ENCODE peak calls at places on chromosome 16, in five cellular contexts. C, Y, Z, G and Q are unnamed samples.

GRCh38 chr16:23119570-23119969 is 29.7 kb downstream of the USP31 start:
- DNase-seq in C (no peak), Z (no peak), G (no peak), Y (no peak), Q (no peak)

GRCh38 chr16:73048292-73049050 is 543 bp upstream of the ZFHX3 start:
- DNase-seq in G (no peak), C (peak), Y (peak), Z (peak), Q (peak)

GRCh38 chr16:52912565-52913173 is 140.0 kb downstream of the CHD9NB start:
- DNase-seq in Z (peak), G (peak), Y (peak), C (peak), Q (peak)

GRCh38 chr16:50547340-50547865 is 793 bp upstream of the NKD1 start:
- DNase-seq in Z (peak), Y (peak), C (peak), G (peak), Q (peak)

GRCh38 chr16:48291303-48291702 is 44.0 kb upstream of the ABCC11 start:
- DNase-seq in C (no peak), Z (no peak), Y (no peak), G (no peak), Q (no peak)

GRCh38 chr16:70257391-70257790 is 5.7 kb upstream of the EXOSC6 start:
- DNase-seq in Y (no peak), Z (no peak), G (no peak), C (no peak), Q (no peak)

GRCh38 chr16:87180069-87180468 is 137.1 kb downstream of the C16orf95 start:
- DNase-seq in C (no peak), G (no peak), Z (no peak), Y (no peak), Q (no peak)

GRCh38 chr16:55176901-55177300 is 147.1 kb upstream of the IRX6 start:
- DNase-seq in C (no peak), G (no peak), Z (no peak), Y (no peak), Q (no peak)

DNA sequence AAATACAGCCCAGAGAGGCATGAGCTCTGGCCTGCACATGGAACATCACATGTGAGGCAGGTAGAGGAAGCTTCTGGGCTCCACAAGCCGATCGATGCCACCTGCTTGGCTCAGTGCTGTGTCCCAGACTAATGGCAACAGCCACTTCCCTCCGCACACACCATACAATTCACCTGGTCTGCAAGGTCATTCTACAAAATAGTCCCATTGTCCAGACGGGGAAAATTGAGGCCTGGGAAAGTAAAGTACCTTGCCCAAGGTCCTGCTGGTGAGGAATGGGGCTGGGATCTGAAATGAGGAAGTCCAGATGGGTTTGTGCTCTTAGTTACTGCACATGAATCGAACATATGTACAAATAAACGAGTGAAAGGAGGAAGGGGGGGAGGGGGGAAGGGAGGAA is 88.0 kb downstream of the LITAF start:
- DNase-seq in G (no peak), Z (no peak), Y (no peak), C (peak), Q (no peak)
- H3K27ac ChIP-seq in G (no peak), Z (no peak), Y (no peak), C (no peak), Q (no peak)

GRCh38 chr16:3879258-3879886 is 1.1 kb downstream of the CREBBP start:
- DNase-seq in Z (peak), C (peak), Y (peak), G (peak), Q (peak)

GRCh38 chr16:3880623-3881498 is at the start of gene CREBBP:
- DNase-seq in Z (peak), G (peak), C (peak), Y (peak), Q (peak)

GRCh38 chr16:3879887-3880564 is 487 bp downstream of the CREBBP start:
- DNase-seq in Z (peak), C (peak), G (peak), Y (peak), Q (peak)

GRCh38 chr16:3876695-3877094 is 3.8 kb downstream of the CREBBP start:
- DNase-seq in Z (no peak), C (no peak), G (no peak), Y (no peak), Q (peak)

GRCh38 chr16:3878610-3879009 is 1.9 kb downstream of the CREBBP start:
- DNase-seq in Y (no peak), C (no peak), Z (no peak), G (no peak), Q (peak)
- H3K4me3 ChIP-seq in Y (no peak), C (no peak), Z (peak), G (peak), Q (peak)

GRCh38 chr16:526181-527014 is 1.1 kb upstream of the CAPN15 start:
- DNase-seq in G (no peak), Z (no peak), C (peak), Y (peak), Q (peak)

GRCh38 chr16:529012-529575 is 1.6 kb downstream of the CAPN15 start:
- DNase-seq in Z (no peak), C (peak), G (no peak), Y (peak), Q (no peak)

GRCh38 chr16:528111-529011 is 849 bp downstream of the CAPN15 start:
- DNase-seq in Y (peak), C (peak), G (peak), Z (no peak), Q (no peak)

GRCh38 chr16:525520-526180 is 1.9 kb upstream of the CAPN15 start:
- DNase-seq in C (peak), Y (no peak), Z (no peak), G (no peak), Q (no peak)

DNA sequence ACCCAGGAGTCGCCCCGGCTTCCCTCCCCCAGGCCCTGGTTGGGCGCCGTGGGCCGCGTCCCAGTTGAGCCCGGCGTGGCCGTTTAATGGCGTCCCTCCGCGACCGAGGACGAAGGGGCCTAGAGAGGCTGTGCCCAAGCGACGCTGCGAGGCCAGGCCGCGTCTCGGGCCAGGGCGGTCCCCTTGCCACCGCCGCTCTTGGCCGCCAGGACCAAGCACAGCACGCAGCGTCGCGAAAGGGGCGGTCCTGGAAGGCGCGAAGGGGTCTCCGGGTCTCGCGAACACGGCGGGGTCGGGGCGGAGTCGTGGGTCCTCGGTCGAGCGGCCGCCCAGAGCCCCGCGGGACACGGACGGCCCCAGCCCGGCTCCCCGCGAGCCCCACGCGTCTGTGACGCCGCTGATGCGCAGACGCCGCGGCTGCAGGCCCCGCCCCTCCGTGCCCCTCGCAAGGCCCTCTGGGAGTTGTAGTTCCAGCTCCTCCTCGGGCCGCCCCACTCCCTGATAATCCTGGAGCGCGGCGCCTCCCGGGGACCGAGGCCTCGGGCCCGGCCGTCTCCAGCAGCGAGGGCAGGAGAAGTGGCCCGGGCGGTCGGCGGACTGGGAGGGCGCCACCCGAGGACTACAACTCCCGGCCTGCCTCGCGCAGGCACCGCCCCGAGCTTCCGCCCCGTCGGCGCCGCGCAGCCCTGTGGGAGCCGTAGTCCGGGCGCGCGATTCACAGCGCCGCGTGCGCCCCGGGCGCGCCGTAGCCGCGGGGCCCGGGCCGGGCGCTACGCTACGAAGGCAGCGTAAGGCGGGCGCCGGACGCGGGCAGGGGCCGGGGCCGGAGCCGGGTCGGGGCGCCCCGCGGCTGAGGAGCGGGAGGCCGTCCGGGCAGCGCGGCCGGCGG is at the start of gene CAPN15:
- DNase-seq in Y (peak), C (peak), G (peak), Z (peak), Q (peak)
- TF ChIP-seq POLR2A in Y (peak), C (peak), G (peak), Z (peak), Q (peak)

GRCh38 chr16:21598676-21599157 is 660 bp upstream of the METTL9 start:
- DNase-seq in Y (peak), C (no peak), G (no peak), Z (peak), Q (peak)

GRCh38 chr16:21599158-21599993 is at the start of gene METTL9:
- DNase-seq in C (peak), Y (peak), Z (peak), G (peak), Q (peak)

GRCh38 chr16:21603920-21604319 is 4.5 kb downstream of the METTL9 start:
- DNase-seq in G (no peak), Y (no peak), Z (no peak), C (no peak), Q (no peak)

GRCh38 chr16:21599994-21600773 is 807 bp downstream of the METTL9 start:
- DNase-seq in Y (no peak), Z (peak), G (peak), C (peak), Q (no peak)

GRCh38 chr16:21602785-21603184 is 3.4 kb downstream of the METTL9 start:
- DNase-seq in G (no peak), C (no peak), Z (no peak), Y (no peak), Q (no peak)
- H3K27ac ChIP-seq in G (no peak), C (no peak), Z (no peak), Y (no peak), Q (no peak)